ENCODE peak calls at places on chromosomes 13 and 19, in six cellular contexts. G, I, Z, E, V and S are unnamed samples.

GRCh38 chr13:26663801-26664200 is 96.8 kb downstream of the GPR12 start:
- DNase-seq in G (no peak), I (no peak), Z (no peak), E (no peak), V (no peak), S (no peak)

GRCh38 chr19:1651061-1651547 is 1.3 kb downstream of the TCF3 start:
- DNase-seq in G (no peak), I (peak; percentile 76), Z (no peak), E (peak; percentile 51), V (no peak), S (peak; percentile 32)

GRCh38 chr19:41339936-41340335 is 13.8 kb downstream of the TGFB1 start:
- DNase-seq in G (no peak), I (no peak), Z (no peak), E (no peak), V (peak; percentile 48), S (no peak)

GRCh38 chr13:99859178-99860177 is 112.1 kb downstream of the ZIC5 start:
- DNase-seq in G (no peak), I (no peak), Z (no peak), E (peak; percentile 7), V (no peak), S (no peak)

GRCh38 chr19:30923096-30923495 is 426.1 kb downstream of the TSHZ3 start:
- DNase-seq in G (no peak), I (no peak), Z (no peak), E (no peak), V (no peak), S (no peak)

GRCh38 chr13:23723463-23723862 is 153.3 kb downstream of the TNFRSF19 start:
- DNase-seq in G (no peak), I (no peak), Z (no peak), E (no peak), V (peak; percentile 61), S (no peak)

GRCh38 chr19:4913996-4914735 is 4.9 kb downstream of the UHRF1 start:
- DNase-seq in G (no peak), I (no peak), Z (no peak), E (peak; percentile 22), V (peak; percentile 49), S (no peak)

GRCh38 chr13:76690611-76691010 is 195.6 kb downstream of the KCTD12 start:
- DNase-seq in G (no peak), I (no peak), Z (no peak), E (no peak), V (no peak), S (no peak)

GRCh38 chr13:61162106-61162505 is 253.5 kb downstream of the PCDH20 start:
- DNase-seq in G (no peak), I (no peak), Z (no peak), E (no peak), V (no peak), S (no peak)

GRCh38 chr13:91328726-91329125 is 18.8 kb upstream of the MIR17HG start:
- DNase-seq in G (no peak), I (no peak), Z (no peak), E (no peak), V (no peak), S (no peak)

GRCh38 chr19:35066691-35067563 is 25.4 kb downstream of the HPN start:
- DNase-seq in G (peak; percentile 91), I (peak; percentile 92), Z (peak; percentile 89), E (peak; percentile 71), V (peak; percentile 45), S (peak; percentile 98)

GRCh38 chr19:34786236-34786635 is 13.2 kb upstream of the ZNF599 start:
- DNase-seq in G (no peak), I (no peak), Z (no peak), E (no peak), V (no peak), S (no peak)

GRCh38 chr13:79450110-79450509 is 30.8 kb upstream of the NDFIP2 start:
- DNase-seq in G (no peak), I (no peak), Z (no peak), E (no peak), V (no peak), S (no peak)

GRCh38 chr13:26614721-26615120 is 57.2 kb downstream of the WASF3 start:
- DNase-seq in G (no peak), I (no peak), Z (no peak), E (no peak), V (no peak), S (no peak)

GRCh38 chr19:33900817-33901216 is 104.1 kb downstream of the KCTD15 start:
- DNase-seq in G (no peak), I (no peak), Z (no peak), E (no peak), V (no peak), S (no peak)

GRCh38 chr13:50636007-50636704 is 207.3 kb downstream of the DLEU7 start:
- DNase-seq in G (no peak), I (no peak), Z (no peak), E (no peak), V (no peak), S (no peak)

GRCh38 chr13:43981091-43981490 is 101.4 kb downstream of the LACC1 start:
- DNase-seq in G (no peak), I (no peak), Z (no peak), E (no peak), V (no peak), S (no peak)

GRCh38 chr19:45569619-45570421 is 14.8 kb downstream of the OPA3 start:
- DNase-seq in G (peak; percentile 76), I (no peak), Z (peak; percentile 24), E (peak; percentile 11), V (no peak), S (peak; percentile 85)

GRCh38 chr13:40164137-40164536 is 502.3 kb downstream of the FOXO1 start:
- DNase-seq in G (no peak), I (no peak), Z (no peak), E (no peak), V (no peak), S (no peak)

GRCh38 chr13:43232866-43233265 is 209.5 kb downstream of the DNAJC15 start:
- DNase-seq in G (no peak), I (no peak), Z (no peak), E (no peak), V (peak; percentile 64), S (no peak)

GRCh38 chr13:20869540-20869939 is 33.0 kb downstream of the XPO4 start:
- DNase-seq in G (no peak), I (no peak), Z (no peak), E (no peak), V (no peak), S (no peak)

GRCh38 chr13:65921933-65922332 is 1308.2 kb downstream of the PCDH9 start:
- DNase-seq in G (no peak), I (no peak), Z (no peak), E (no peak), V (no peak), S (no peak)

GRCh38 chr13:50867641-50867952 is 24.1 kb upstream of the DLEU7 start:
- DNase-seq in G (no peak), I (no peak), Z (no peak), E (no peak), V (no peak), S (no peak)

GRCh38 chr13:42996584-42996983 is 4.5 kb upstream of the EPSTI1 start:
- DNase-seq in G (no peak), I (no peak), Z (peak; percentile 46), E (no peak), V (peak; percentile 77), S (no peak)

GRCh38 chr19:1388637-1389026 is 4.9 kb downstream of the NDUFS7 start:
- DNase-seq in G (no peak), I (no peak), Z (no peak), E (no peak), V (no peak), S (no peak)

DNA sequence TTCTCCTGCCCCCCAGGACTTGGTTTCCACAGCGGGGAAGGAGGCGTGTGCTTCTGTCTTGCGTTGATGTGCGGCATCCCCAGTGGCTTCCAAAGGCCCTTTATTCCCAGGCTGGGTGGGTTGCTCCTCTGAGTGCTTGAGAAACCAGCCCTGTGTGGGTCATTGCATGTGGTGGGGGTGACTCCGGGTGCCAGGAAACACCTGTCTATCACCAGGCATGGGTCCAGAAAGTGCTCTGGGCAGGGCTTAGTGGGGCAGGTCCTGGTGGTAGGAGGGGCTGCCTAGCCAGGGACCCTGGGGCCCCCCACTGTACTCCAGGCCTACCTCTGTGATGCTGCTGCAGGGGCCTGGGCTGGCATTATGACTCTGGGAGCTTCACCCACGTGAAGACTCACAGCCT is 9.6 kb downstream of the DDA1 start:
- DNase-seq in G (no peak), I (no peak), Z (no peak), E (no peak), V (no peak), S (no peak)
- H3K36me3 ChIP-seq in G (peaks cover 87% of the 10 kb centered on the region), I (peaks cover 70% of the 10 kb centered on the region), Z (peaks cover 28% of the 10 kb centered on the region), E (peaks cover 42% of the 10 kb centered on the region), V (peaks cover 3% of the 10 kb centered on the region), S (peaks cover 30% of the 10 kb centered on the region)

DNA sequence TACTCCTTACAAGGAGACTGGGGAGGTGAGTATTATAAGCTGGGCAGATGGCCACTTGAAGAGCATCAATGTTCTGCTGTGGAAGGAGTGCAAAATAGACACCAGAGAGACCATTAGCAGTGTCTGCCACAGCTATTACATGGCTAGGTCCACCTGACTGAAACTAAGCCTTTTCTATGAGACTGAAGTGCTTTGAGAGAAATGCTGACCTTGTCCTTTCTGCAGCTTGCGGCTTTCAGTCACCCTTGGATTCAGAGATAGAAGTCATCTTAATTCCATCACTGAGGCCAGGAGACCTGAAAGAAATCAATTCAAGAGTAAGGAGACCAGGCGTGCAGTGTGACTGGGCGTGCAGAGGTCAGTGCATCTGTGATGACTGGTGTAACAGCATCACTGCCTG is 1.3 kb upstream of the ZFP28 start:
- DNase-seq in G (no peak), I (no peak), Z (no peak), E (no peak), V (no peak), S (no peak)
- H3K9me3 ChIP-seq in G (peaks cover 41% of the 10 kb centered on the region), I (peaks cover 68% of the 10 kb centered on the region), Z (peaks cover 4% of the 10 kb centered on the region), E (peaks cover 17% of the 10 kb centered on the region), V (peaks cover 44% of the 10 kb centered on the region), S (peaks cover 7% of the 10 kb centered on the region)

GRCh38 chr13:112824429-112824828 is 134.6 kb downstream of the ATP11A start:
- DNase-seq in G (peak; percentile 13), I (no peak), Z (no peak), E (no peak), V (no peak), S (no peak)

GRCh38 chr13:112825071-112825470 is 135.2 kb downstream of the ATP11A start:
- DNase-seq in G (peak; percentile 4), I (no peak), Z (no peak), E (no peak), V (no peak), S (no peak)

GRCh38 chr13:112828082-112828699 is 138.4 kb downstream of the ATP11A start:
- DNase-seq in G (no peak), I (no peak), Z (no peak), E (no peak), V (no peak), S (no peak)

GRCh38 chr13:112825875-112826274 is 136.0 kb downstream of the ATP11A start:
- DNase-seq in G (no peak), I (no peak), Z (no peak), E (no peak), V (no peak), S (no peak)

DNA sequence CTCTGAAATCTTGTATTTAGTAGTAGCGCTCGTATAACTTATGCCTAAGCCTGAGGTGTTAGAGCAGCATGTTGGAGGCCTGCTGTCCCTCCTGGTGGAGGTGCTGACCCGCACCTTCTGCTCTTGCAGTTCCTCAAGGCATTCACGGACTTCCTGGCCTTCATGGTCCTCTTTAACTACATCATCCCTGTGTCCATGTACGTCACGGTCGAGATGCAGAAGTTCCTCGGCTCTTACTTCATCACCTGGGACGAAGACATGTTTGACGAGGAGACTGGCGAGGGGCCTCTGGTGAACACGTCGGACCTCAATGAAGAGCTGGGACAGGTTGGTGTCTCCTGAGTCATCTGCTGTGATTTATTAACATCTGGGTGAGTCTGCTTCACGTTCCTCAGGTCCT is 136.7 kb downstream of the ATP11A start:
- DNase-seq in G (no peak), I (no peak), Z (no peak), E (no peak), V (no peak), S (no peak)
- H3K36me3 ChIP-seq in G (peaks cover 79% of the 10 kb centered on the region), I (peaks cover 88% of the 10 kb centered on the region), Z (peaks cover 3% of the 10 kb centered on the region), E (peaks cover 60% of the 10 kb centered on the region), V (no peaks in the 10 kb centered on the region), S (peaks cover 24% of the 10 kb centered on the region)

GRCh38 chr13:28805193-28805819 is 14.8 kb upstream of the MTUS2 start:
- DNase-seq in G (no peak), I (no peak), Z (no peak), E (no peak), V (no peak), S (no peak)
- H3K9me3 ChIP-seq in G (peaks cover 20% of the 10 kb centered on the region), I (peaks cover 4% of the 10 kb centered on the region), Z (peaks cover 7% of the 10 kb centered on the region), E (no peaks in the 10 kb centered on the region), V (no peaks in the 10 kb centered on the region), S (peaks cover 2% of the 10 kb centered on the region)